ENCODE peak calls at places on chromosome 16, in four cellular contexts. R is H1, D is HCT116, N is endothelial cell of umbilical vein. A is an unnamed sample. For H3K9me3, the result is how much of the 10 kb centered on the place peaks cover.

GRCh38 chr16:85112364-85112763 is at the start of gene CIBAR2:
- DNase-seq in D (no peak), R (no peak), N (no peak), A (no peak)

GRCh38 chr16:11488304-11488703 is 98.4 kb downstream of the LITAF start:
- DNase-seq in D (no peak), N (no peak), R (no peak), A (no peak)

GRCh38 chr16:30395992-30396560 is 856 bp downstream of the ZNF48 start:
- DNase-seq in N (no peak), R (no peak), D (no peak), A (no peak)

GRCh38 chr16:12095275-12096161 is 119.0 kb downstream of the SNX29 start:
- DNase-seq in R (peak), N (peak), D (peak), A (no peak)

GRCh38 chr16:16861546-16861945 is 482.6 kb downstream of the NPIPA7 start:
- DNase-seq in D (peak), R (no peak), N (no peak), A (no peak)

GRCh38 chr16:57791903-57792461 is 10.3 kb downstream of the KIFC3 start:
- DNase-seq in R (no peak), D (no peak), N (no peak), A (no peak)

GRCh38 chr16:85235988-85236831 is 123.9 kb upstream of the CIBAR2 start:
- DNase-seq in N (peak), D (no peak), R (no peak), A (no peak)

GRCh38 chr16:72983728-72984350 is 64.1 kb downstream of the ZFHX3 start:
- DNase-seq in D (no peak), N (no peak), R (no peak), A (no peak)

GRCh38 chr16:72794986-72795385 is 252.9 kb downstream of the ZFHX3 start:
- DNase-seq in R (no peak), N (no peak), D (no peak), A (no peak)

GRCh38 chr16:57315401-57315800 is 30.9 kb upstream of the PLLP start:
- DNase-seq in N (peak), D (no peak), R (no peak), A (no peak)

GRCh38 chr16:85448557-85449194 is 164.4 kb upstream of the GSE1 start:
- DNase-seq in N (no peak), R (no peak), D (no peak), A (no peak)

GRCh38 chr16:30551781-30552180 is 6.4 kb downstream of the ZNF764 start:
- DNase-seq in D (no peak), R (no peak), N (no peak), A (no peak)

GRCh38 chr16:18802755-18803218 is 1.4 kb upstream of the ARL6IP1 start:
- DNase-seq in N (no peak), D (no peak), R (no peak), A (no peak)

GRCh38 chr16:56372938-56373337 is 52.4 kb downstream of the AMFR start:
- DNase-seq in R (no peak), N (no peak), D (no peak), A (no peak)

GRCh38 chr16:67294171-67294757 is 14.9 kb downstream of the PLEKHG4 start:
- DNase-seq in N (no peak), D (no peak), R (no peak), A (no peak)

GRCh38 chr16:31453255-31454204 is 5.8 kb upstream of the ARMC5 start:
- DNase-seq in R (no peak), D (no peak), N (no peak), A (no peak)

GRCh38 chr16:85998868-85999729 is 100.1 kb downstream of the IRF8 start:
- DNase-seq in D (no peak), R (no peak), N (no peak), A (no peak)

GRCh38 chr16:13902677-13903076 is 17.3 kb upstream of the ERCC4 start:
- DNase-seq in R (no peak), N (peak), D (no peak), A (no peak)

GRCh38 chr16:84215531-84215930 is 24.3 kb downstream of the KCNG4 start:
- DNase-seq in N (no peak), R (no peak), D (no peak), A (no peak)

GRCh38 chr16:68834550-68834949 is 8.8 kb upstream of the TANGO6 start:
- DNase-seq in D (no peak), R (no peak), N (no peak), A (no peak)

GRCh38 chr16:82633964-82634600 is 7.3 kb downstream of the CDH13 start:
- DNase-seq in N (peak), D (no peak), R (no peak), A (no peak)

GRCh38 chr16:27455700-27456099 is 53.7 kb downstream of the IL21R start:
- DNase-seq in D (no peak), N (peak), R (no peak), A (no peak)

GRCh38 chr16:57590654-57591085 is 37.8 kb upstream of the ADGRG1 start:
- DNase-seq in D (peak), R (no peak), N (peak), A (no peak)

GRCh38 chr16:57029161-57030160 is 40.1 kb downstream of the NLRC5 start:
- DNase-seq in N (no peak), D (no peak), R (no peak), A (no peak)

GRCh38 chr16:10126686-10127085 is 55.5 kb downstream of the GRIN2A start:
- DNase-seq in N (no peak), R (no peak), D (no peak), A (no peak)

GRCh38 chr16:66228791-66229190 is 137.7 kb upstream of the CDH5 start:
- DNase-seq in N (no peak), R (no peak), D (no peak), A (no peak)

GRCh38 chr16:3295209-3295608 is 10.0 kb downstream of the TIGD7 start:
- DNase-seq in N (no peak), D (no peak), R (no peak), A (no peak)

GRCh38 chr16:3295783-3296182 is 9.4 kb downstream of the TIGD7 start:
- DNase-seq in R (no peak), N (no peak), D (no peak), A (no peak)

GRCh38 chr16:3289998-3290673 is 6.8 kb downstream of the ZNF263 start:
- DNase-seq in N (no peak), R (no peak), D (no peak), A (no peak)

DNA sequence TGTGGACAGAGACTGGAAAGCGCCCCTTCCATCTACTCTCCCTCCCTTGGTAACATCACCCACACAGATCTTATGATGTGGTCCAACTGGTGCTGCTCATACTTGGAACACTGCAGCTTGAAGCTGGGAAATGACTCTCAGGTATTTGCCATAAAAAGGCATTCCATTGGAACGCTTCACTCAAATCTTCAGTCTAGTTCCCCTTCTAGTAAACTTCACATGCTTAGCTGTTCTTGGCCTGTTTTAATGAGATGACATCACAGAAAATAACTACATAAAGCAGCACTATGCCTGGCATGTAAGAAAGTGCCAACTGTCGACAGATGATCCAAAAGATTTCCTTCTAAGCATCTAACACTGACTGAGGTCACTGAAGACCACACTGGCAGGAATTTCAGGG is 9.3 kb downstream of the ZNF263 start:
- DNase-seq in R (no peak), N (no peak), D (no peak), A (no peak)
- H3K9me3 ChIP-seq in R (half or more), N (under half), D (under half), A (under half)

GRCh38 chr16:2216330-2216729 is 1.7 kb upstream of the PGP start:
- DNase-seq in D (no peak), R (no peak), N (no peak), A (no peak)

GRCh38 chr16:2211923-2212347 is 1.3 kb upstream of the BRICD5 start:
- DNase-seq in N (no peak), D (no peak), R (no peak), A (no peak)

GRCh38 chr16:2213817-2214720 is 571 bp downstream of the PGP start:
- DNase-seq in D (no peak), R (no peak), N (peak), A (no peak)

GRCh38 chr16:2212362-2213324 is 2.0 kb upstream of the BRICD5 start:
- DNase-seq in R (no peak), D (no peak), N (no peak), A (no peak)

GRCh38 chr16:2214721-2214970 is at the start of gene PGP:
- DNase-seq in D (no peak), R (no peak), N (no peak), A (no peak)
- TF ChIP-seq EZH2 in D (no peak), R (no peak), N (peak), A (no peak)

GRCh38 chr16:81275795-81276194 is 37.3 kb downstream of the BCO1 start:
- DNase-seq in R (no peak), D (no peak), N (no peak), A (no peak)

GRCh38 chr16:81276323-81276722 is 37.8 kb downstream of the BCO1 start:
- DNase-seq in D (no peak), R (no peak), N (no peak), A (no peak)

GRCh38 chr16:81275064-81275532 is 36.6 kb downstream of the BCO1 start:
- DNase-seq in R (no peak), N (no peak), D (no peak), A (no peak)

GRCh38 chr16:81277681-81278080 is 37.1 kb upstream of the GAN start:
- DNase-seq in R (no peak), N (no peak), D (no peak), A (no peak)

GRCh38 chr16:81273223-81273940 is 34.9 kb downstream of the BCO1 start:
- DNase-seq in D (no peak), N (no peak), R (no peak), A (no peak)
- TF ChIP-seq POLR2AphosphoS5 in D (no peak), N (no peak), R (no peak), A (no peak)

GRCh38 chr16:79181419-79181818 is 419.1 kb downstream of the MAF start:
- DNase-seq in R (no peak), D (no peak), N (no peak), A (no peak)
- H3K9me3 ChIP-seq in R (under half), D (under half), N (under half), A (under half)

DNA sequence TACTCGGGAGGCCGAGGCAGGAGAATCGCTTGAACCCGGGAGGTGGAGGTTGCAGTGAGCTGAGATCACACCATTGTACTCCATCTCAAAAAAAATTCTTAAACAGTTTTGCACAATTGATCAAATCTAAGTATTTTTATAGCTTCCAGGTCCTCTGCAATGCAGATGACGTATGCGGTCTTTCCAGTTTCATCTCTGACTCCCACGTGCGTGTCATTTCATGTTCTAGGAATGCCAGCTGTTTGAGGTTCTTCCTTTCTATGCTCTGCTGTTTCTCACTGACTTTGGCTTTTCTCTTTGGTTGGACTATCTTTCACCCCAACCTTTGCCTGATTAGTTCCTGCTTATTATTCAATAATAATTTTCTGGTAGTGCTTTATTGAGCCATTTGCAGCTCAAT is 16.2 kb downstream of the CHP2 start:
- DNase-seq in D (no peak), R (no peak), N (no peak), A (no peak)
- TF ChIP-seq EZH2 in D (no peak), R (no peak), N (no peak), A (no peak)

DNA sequence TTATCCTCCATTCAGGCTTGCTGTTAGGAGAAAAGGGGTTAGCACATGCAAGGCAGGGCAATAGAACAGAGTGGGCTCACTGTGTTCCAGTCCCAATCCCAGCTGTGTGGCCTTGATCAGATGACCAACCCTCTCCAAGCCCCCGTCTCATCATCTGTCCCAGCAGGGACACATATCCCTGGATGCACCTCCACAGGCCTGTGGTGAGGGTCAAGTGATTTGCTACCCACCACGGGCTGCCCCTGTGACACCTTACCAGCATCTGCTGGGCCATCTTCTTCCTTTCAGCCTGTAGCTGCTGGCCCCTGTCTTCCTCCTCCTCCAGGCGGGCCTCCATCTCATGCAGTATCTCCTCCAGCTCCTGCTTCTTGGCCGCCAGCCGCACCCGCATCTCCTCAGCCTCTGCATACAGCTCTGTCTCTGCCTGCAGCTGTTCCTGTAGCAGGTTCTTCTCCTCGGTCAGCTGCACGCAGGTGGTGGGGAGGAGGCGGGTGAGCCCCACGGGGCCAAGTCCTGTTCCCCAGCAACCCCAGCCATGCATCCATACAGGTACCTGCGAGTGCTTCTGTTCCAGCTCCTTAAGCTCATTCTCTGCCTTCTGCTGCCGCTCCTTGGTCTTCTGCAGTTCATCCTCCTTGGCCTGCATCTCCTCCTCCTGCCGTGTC is 91.3 kb downstream of the NDE1 start:
- DNase-seq in N (no peak), D (no peak), R (no peak), A (no peak)
- TF ChIP-seq POLR2AphosphoS5 in N (no peak), D (no peak), R (no peak), A (no peak)

GRCh38 chr16:3356118-3356517 is 429 bp downstream of the OR2C1 start:
- DNase-seq in R (no peak), D (no peak), N (no peak), A (no peak)
- H3K9me3 ChIP-seq in R (under half), D (under half), N (under half), A (under half)

GRCh38 chr16:72561-73537 is at the start of gene RHBDF1:
- DNase-seq in R (no peak), D (no peak), N (peak), A (no peak)

GRCh38 chr16:71210-71539 is 1.3 kb downstream of the RHBDF1 start:
- DNase-seq in R (no peak), D (no peak), N (no peak), A (no peak)

GRCh38 chr16:74025-74424 is 1.6 kb upstream of the RHBDF1 start:
- DNase-seq in R (no peak), D (no peak), N (no peak), A (no peak)

GRCh38 chr16:69181-69580 is 3.2 kb downstream of the RHBDF1 start:
- DNase-seq in R (no peak), D (no peak), N (no peak), A (no peak)

GRCh38 chr16:71540-72341 is 690 bp downstream of the RHBDF1 start:
- DNase-seq in D (peak), R (no peak), N (peak), A (no peak)
- TF ChIP-seq EZH2 in D (no peak), R (no peak), N (no peak), A (no peak)